ENCODE peak calls at places on chromosomes 12 and 14, in four cellular contexts. F, N, M and Y are unnamed samples.

GRCh38 chr14:33505963-33506329 is 444.9 kb downstream of the EGLN3 start:
- DNase-seq in N (no peak), M (no peak), F (no peak), Y (no peak)

GRCh38 chr12:95951515-95951914 is 8.4 kb downstream of the AMDHD1 start:
- DNase-seq in F (no peak), M (no peak), N (no peak), Y (no peak)

GRCh38 chr12:117359029-117359845 is 2.2 kb downstream of the NOS1 start:
- DNase-seq in N (no peak), F (no peak), M (peak), Y (no peak)

GRCh38 chr14:58705066-58705465 is 67.3 kb downstream of the DACT1 start:
- DNase-seq in M (no peak), F (peak), N (no peak), Y (no peak)

GRCh38 chr14:24692382-24693352 is 58.7 kb upstream of the GZMB start:
- DNase-seq in N (no peak), F (no peak), M (no peak), Y (no peak)

GRCh38 chr12:14768823-14769405 is 34.4 kb downstream of the WBP11 start:
- DNase-seq in N (peak), F (peak), M (peak), Y (no peak)

GRCh38 chr12:113899844-113900471 is 66.2 kb downstream of the RBM19 start:
- DNase-seq in N (no peak), F (no peak), M (no peak), Y (no peak)

GRCh38 chr12:48979602-48980388 is 1.7 kb downstream of the WNT1 start:
- DNase-seq in F (peak), M (peak), N (peak), Y (no peak)

GRCh38 chr14:50402965-50403364 is 6.3 kb upstream of the CDKL1 start:
- DNase-seq in F (peak), N (no peak), M (no peak), Y (no peak)

GRCh38 chr14:99522934-99523660 is 41.9 kb downstream of the CCNK start:
- DNase-seq in N (peak), M (peak), F (peak), Y (no peak)

GRCh38 chr12:92977326-92977725 is 48.2 kb upstream of the EEA1 start:
- DNase-seq in F (no peak), N (no peak), M (no peak), Y (no peak)

GRCh38 chr12:27400856-27401255 is 45.7 kb upstream of the SMCO2 start:
- DNase-seq in M (no peak), N (no peak), F (no peak), Y (no peak)

GRCh38 chr12:129676411-129676810 is 227.4 kb downstream of the TMEM132D start:
- DNase-seq in F (no peak), M (no peak), N (no peak), Y (no peak)

GRCh38 chr12:69392146-69392928 is 32.8 kb downstream of the YEATS4 start:
- DNase-seq in M (no peak), F (peak), N (no peak), Y (no peak)

GRCh38 chr12:82867782-82868505 is 181.2 kb downstream of the TMTC2 start:
- DNase-seq in N (no peak), F (no peak), M (no peak), Y (no peak)

GRCh38 chr12:89244536-89244935 is 107.8 kb downstream of the DUSP6 start:
- DNase-seq in N (no peak), F (no peak), M (no peak), Y (no peak)

GRCh38 chr12:67710582-67710981 is 62.0 kb downstream of the DYRK2 start:
- DNase-seq in M (no peak), F (peak), N (peak), Y (peak)

GRCh38 chr14:75315143-75315542 is 36.5 kb downstream of the FOS start:
- DNase-seq in M (no peak), F (peak), N (no peak), Y (no peak)

GRCh38 chr12:6425588-6426531 is 18.9 kb upstream of the CD27 start:
- DNase-seq in F (no peak), M (no peak), N (no peak), Y (no peak)

DNA sequence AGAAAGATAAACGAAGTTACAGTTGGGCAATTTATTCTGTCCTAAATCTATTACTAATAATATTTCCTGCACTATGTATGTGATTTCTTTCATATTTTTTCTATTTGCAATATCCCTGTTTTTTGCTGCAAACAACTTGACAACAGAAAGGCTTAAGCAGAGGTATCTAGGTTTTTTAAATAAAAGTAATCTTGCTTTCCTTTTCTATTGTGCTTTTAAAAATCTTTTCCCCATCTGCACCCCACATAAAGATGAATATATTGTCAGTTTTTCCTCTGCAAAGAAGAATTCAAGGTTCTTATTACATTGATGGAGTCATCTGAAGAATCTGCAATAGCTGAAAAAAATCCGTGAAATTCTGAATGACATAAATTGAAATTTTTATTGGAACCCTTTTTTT is 502 bp upstream of the RALGAPA1 start:
- DNase-seq in N (no peak), M (no peak), F (no peak), Y (no peak)
- H3K4me3 ChIP-seq in N (no peak), M (no peak), F (no peak), Y (no peak)

GRCh38 chr12:9065607-9065856 is 50.2 kb downstream of the A2M start:
- DNase-seq in M (peak), F (no peak), N (no peak), Y (no peak)
- H3K4me3 ChIP-seq in M (peak), F (no peak), N (peak), Y (no peak)

GRCh38 chr12:110269622-110270124 is 11.4 kb upstream of the ATP2A2 start:
- DNase-seq in N (no peak), F (peak), M (no peak), Y (peak)

GRCh38 chr12:110271015-110271414 is 10.0 kb upstream of the ATP2A2 start:
- DNase-seq in M (no peak), N (no peak), F (no peak), Y (no peak)

GRCh38 chr12:110266980-110267620 is 13.9 kb upstream of the ATP2A2 start:
- DNase-seq in N (no peak), M (no peak), F (peak), Y (peak)

GRCh38 chr12:110266381-110266909 is 14.6 kb upstream of the ATP2A2 start:
- DNase-seq in F (no peak), N (no peak), M (no peak), Y (no peak)

GRCh38 chr12:110270125-110270962 is 10.7 kb upstream of the ATP2A2 start:
- DNase-seq in F (peak), N (no peak), M (no peak), Y (peak)
- H3K4me3 ChIP-seq in F (no peak), N (no peak), M (no peak), Y (no peak)

DNA sequence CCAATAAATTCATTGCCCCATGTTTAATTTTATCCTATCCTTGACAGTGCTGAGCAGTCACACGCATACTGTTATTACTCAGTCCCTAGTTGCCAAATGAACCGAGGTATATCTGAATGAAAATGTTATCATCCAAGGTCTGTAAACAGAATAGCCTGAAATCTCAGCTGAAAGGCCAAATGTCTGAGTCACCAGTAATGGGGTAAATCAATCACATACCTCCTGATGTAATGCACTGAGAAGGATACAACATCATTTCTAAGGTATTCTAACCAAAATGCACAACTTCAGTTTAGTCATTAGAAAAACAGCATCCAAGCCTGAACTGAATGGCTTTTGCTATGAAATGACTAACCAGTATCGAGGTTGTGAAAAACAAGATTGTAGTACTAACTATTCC is 228.6 kb downstream of the DPF3 start:
- DNase-seq in F (peak), N (no peak), M (no peak), Y (peak)
- H3K4me3 ChIP-seq in F (no peak), N (no peak), M (no peak), Y (no peak)

GRCh38 chr14:101788016-101788695 is 26.6 kb downstream of the PPP2R5C start:
- DNase-seq in N (no peak), F (peak), M (no peak), Y (no peak)

GRCh38 chr14:101783260-101784016 is 21.9 kb downstream of the PPP2R5C start:
- DNase-seq in N (no peak), F (no peak), M (peak), Y (no peak)

GRCh38 chr14:101781240-101782061 is 19.9 kb downstream of the PPP2R5C start:
- DNase-seq in N (peak), F (peak), M (peak), Y (no peak)

GRCh38 chr14:101780887-101781239 is 19.4 kb downstream of the PPP2R5C start:
- DNase-seq in F (peak), M (peak), N (peak), Y (no peak)

GRCh38 chr14:101784631-101785030 is 23.1 kb downstream of the PPP2R5C start:
- DNase-seq in N (no peak), F (no peak), M (no peak), Y (no peak)
- H3K4me3 ChIP-seq in N (no peak), F (no peak), M (no peak), Y (no peak)